ENCODE peak calls at places on chromosomes 13 and 19, in four cellular contexts. I is IMR-90, F is mesendoderm, R is H1. P is an unnamed sample.

GRCh38 chr19:6947745-6948144 is 60.4 kb downstream of the ADGRE1 start:
- DNase-seq in I (no peak), F (no peak), R (no peak), P (no peak)

GRCh38 chr13:49457221-49457620 is 13.1 kb downstream of the SETDB2 start:
- DNase-seq in I (peak; percentile 63), F (no peak), R (no peak), P (no peak)

GRCh38 chr13:46507978-46508377 is 45.0 kb upstream of the LRCH1 start:
- DNase-seq in I (no peak), F (no peak), R (no peak), P (no peak)

GRCh38 chr19:6216996-6217751 is 62.6 kb downstream of the MLLT1 start:
- DNase-seq in I (peak; percentile 13), F (peak; percentile 98), R (no peak), P (no peak)

GRCh38 chr13:43297967-43298366 is 274.6 kb downstream of the DNAJC15 start:
- DNase-seq in I (no peak), F (no peak), R (no peak), P (no peak)

GRCh38 chr19:16527971-16528521 is 14.2 kb downstream of the CHERP start:
- DNase-seq in I (no peak), F (peak; percentile 55), R (peak; percentile 70), P (peak; percentile 56)

GRCh38 chr19:3868770-3869456 is at the start of gene ZFR2:
- DNase-seq in I (no peak), F (peak; percentile 82), R (peak; percentile 91), P (peak; percentile 78)

GRCh38 chr13:106990594-106990993 is 422.7 kb upstream of the ARGLU1 start:
- DNase-seq in I (peak; percentile 43), F (no peak), R (no peak), P (no peak)

GRCh38 chr19:49475995-49476880 is 2.2 kb downstream of the FLT3LG start:
- DNase-seq in I (no peak), F (peak; percentile 93), R (peak; percentile 93), P (peak; percentile 96)

GRCh38 chr13:19587635-19588300 is 26.4 kb upstream of the TPTE2 start:
- DNase-seq in I (peak; percentile 52), F (peak; percentile 20), R (no peak), P (no peak)

GRCh38 chr13:76579701-76580100 is 306.5 kb downstream of the KCTD12 start:
- DNase-seq in I (no peak), F (no peak), R (no peak), P (no peak)

GRCh38 chr13:60351326-60351725 is 45.7 kb upstream of the TDRD3 start:
- DNase-seq in I (peak; percentile 47), F (no peak), R (no peak), P (no peak)

GRCh38 chr19:51421229-51422052 is 4.0 kb upstream of the SIGLEC10 start:
- DNase-seq in I (no peak), F (peak; percentile 1), R (no peak), P (peak; percentile 38)

GRCh38 chr13:35702316-35702715 is 225.8 kb upstream of the MAB21L1 start:
- DNase-seq in I (no peak), F (no peak), R (no peak), P (no peak)

GRCh38 chr13:59360108-59360507 is 803.6 kb downstream of the DIAPH3 start:
- DNase-seq in I (no peak), F (peak; percentile 42), R (no peak), P (no peak)

GRCh38 chr13:102651892-102652291 is 43.0 kb downstream of the METTL21C start:
- DNase-seq in I (peak; percentile 52), F (no peak), R (no peak), P (no peak)

GRCh38 chr19:34269968-34270621 is 15.7 kb downstream of the GARRE1 start:
- DNase-seq in I (peak; percentile 66), F (peak; percentile 98), R (no peak), P (peak; percentile 55)

GRCh38 chr13:109131698-109132257 is 502.4 kb downstream of the MYO16 start:
- DNase-seq in I (peak; percentile 21), F (peak; percentile 62), R (no peak), P (no peak)

GRCh38 chr19:18058208-18059009 is 28.3 kb downstream of the IL12RB1 start:
- DNase-seq in I (peak; percentile 65), F (peak; percentile 92), R (peak; percentile 92), P (peak; percentile 89)

GRCh38 chr19:3576696-3577443 is 4.1 kb downstream of the HMG20B start:
- DNase-seq in I (peak; percentile 43), F (peak; percentile 86), R (peak; percentile 93), P (peak; percentile 93)

GRCh38 chr13:30607908-30608307 is 9.8 kb upstream of the USPL1 start:
- DNase-seq in I (no peak), F (no peak), R (no peak), P (no peak)

GRCh38 chr13:113122571-113123225 is at the start of gene F10:
- DNase-seq in I (peak; percentile 75), F (peak; percentile 83), R (peak; percentile 68), P (peak; percentile 88)

GRCh38 chr19:50189326-50189725 is 14.1 kb upstream of the MYH14 start:
- DNase-seq in I (no peak), F (no peak), R (no peak), P (no peak)

GRCh38 chr19:19482785-19483625 is 32.3 kb downstream of the TSSK6 start:
- DNase-seq in I (peak; percentile 61), F (no peak), R (no peak), P (no peak)

GRCh38 chr19:55251296-55252081 is 7.3 kb downstream of the PPP6R1 start:
- DNase-seq in I (peak; percentile 16), F (no peak), R (no peak), P (no peak)

GRCh38 chr19:10603873-10604459 is 16.9 kb upstream of the AP1M2 start:
- DNase-seq in I (no peak), F (peak; percentile 42), R (no peak), P (no peak)
- H2BK5ac ChIP-seq in I (no peak overlapping the region), F (no peak overlapping the region), R (peak overlapping the region; percentile 52), P (no peak overlapping the region)

GRCh38 chr13:74647211-74647610 is 513.0 kb upstream of the KLF12 start:
- DNase-seq in I (no peak), F (no peak), R (no peak), P (no peak)

GRCh38 chr13:74641586-74641985 is 507.4 kb upstream of the KLF12 start:
- DNase-seq in I (peak; percentile 74), F (no peak), R (no peak), P (no peak)

GRCh38 chr13:74647991-74648390 is 513.8 kb upstream of the KLF12 start:
- DNase-seq in I (no peak), F (peak; percentile 57), R (no peak), P (no peak)

GRCh38 chr13:74644239-74644638 is 510.0 kb upstream of the KLF12 start:
- DNase-seq in I (peak; percentile 24), F (peak; percentile 6), R (no peak), P (no peak)
- H3K56ac ChIP-seq in I (no peak overlapping the region), F (no peak overlapping the region), R (no peak overlapping the region), P (no peak overlapping the region)

GRCh38 chr13:97944396-97945029 is 9.0 kb upstream of the IPO5 start:
- DNase-seq in I (peak; percentile 62), F (no peak), R (no peak), P (no peak)
- H2BK5ac ChIP-seq in I (peak overlapping the region; percentile 88), F (no peak overlapping the region), R (no peak overlapping the region), P (no peak overlapping the region)

GRCh38 chr13:100564444-100565223 is 24.0 kb downstream of the GGACT start:
- DNase-seq in I (no peak), F (no peak), R (no peak), P (no peak)
- H3K56ac ChIP-seq in I (no peak overlapping the region), F (no peak overlapping the region), R (no peak overlapping the region), P (no peak overlapping the region)

DNA sequence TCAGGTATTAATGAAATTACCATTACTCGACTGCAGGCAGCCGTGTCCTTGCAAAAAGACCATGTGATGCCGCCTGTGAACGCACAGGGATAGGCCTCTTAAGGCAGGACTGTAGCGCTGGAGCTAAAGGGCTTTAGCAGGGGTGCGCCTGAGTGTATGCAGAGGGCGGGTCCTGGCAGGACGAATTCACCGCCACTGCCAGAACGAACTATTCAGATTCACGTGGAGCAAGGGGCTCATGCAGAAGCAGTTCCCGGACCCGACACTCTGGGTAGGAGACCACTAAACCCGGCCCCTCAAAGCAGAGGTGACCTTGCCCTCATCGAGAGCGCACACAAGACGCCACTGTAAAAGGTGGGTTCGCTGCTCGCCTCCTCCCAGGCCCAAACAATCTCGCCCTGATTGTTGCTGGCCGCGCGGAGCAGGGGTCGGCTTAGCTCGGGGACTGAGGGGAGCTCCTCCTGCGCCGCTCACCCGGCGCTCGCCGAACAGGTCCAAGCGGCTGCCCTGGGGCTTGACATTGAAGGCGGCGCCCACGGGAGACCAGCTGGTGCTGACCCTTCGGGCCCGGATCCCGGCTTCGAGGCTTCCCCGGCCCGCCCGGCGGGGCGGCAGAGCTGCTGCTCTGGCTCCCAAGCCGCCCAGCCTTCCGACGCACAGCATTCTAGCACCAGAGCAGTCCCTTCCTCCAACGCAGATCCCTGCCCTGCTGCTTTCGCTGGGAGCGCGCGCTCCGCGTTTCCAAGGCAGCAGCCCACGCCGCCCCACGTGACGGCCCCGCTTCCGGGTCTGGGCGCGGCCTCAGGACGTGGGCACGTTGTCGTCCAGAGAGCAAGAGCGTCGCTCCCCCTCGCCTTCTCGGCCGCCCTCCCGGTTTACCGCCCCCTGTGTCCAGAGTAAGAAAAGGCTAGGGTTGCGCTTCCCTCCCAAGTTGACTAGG is at the start of gene MIPEP:
- DNase-seq in I (peak; percentile 95), F (peak; percentile 98), R (peak; percentile 92), P (peak; percentile 96)
- H2BK5ac ChIP-seq in I (peak within 1 kb of the TSS; percentile 56), F (no peak within 1 kb of the TSS), R (no peak within 1 kb of the TSS), P (no peak within 1 kb of the TSS)

GRCh38 chr13:24563087-24563486 is 50.5 kb upstream of the PARP4 start:
- DNase-seq in I (no peak), F (no peak), R (no peak), P (no peak)
- H3K56ac ChIP-seq in I (no peak overlapping the region), F (no peak overlapping the region), R (no peak overlapping the region), P (no peak overlapping the region)

GRCh38 chr19:48120505-48120904 is 9.9 kb upstream of the PLA2G4C start:
- DNase-seq in I (no peak), F (no peak), R (no peak), P (no peak)

GRCh38 chr19:48122421-48122820 is 11.8 kb upstream of the PLA2G4C start:
- DNase-seq in I (no peak), F (no peak), R (no peak), P (peak; percentile 14)

GRCh38 chr19:48123907-48124675 is 13.5 kb upstream of the PLA2G4C start:
- DNase-seq in I (peak; percentile 73), F (no peak), R (no peak), P (no peak)

GRCh38 chr19:48121066-48121465 is 10.4 kb upstream of the PLA2G4C start:
- DNase-seq in I (no peak), F (no peak), R (no peak), P (no peak)

DNA sequence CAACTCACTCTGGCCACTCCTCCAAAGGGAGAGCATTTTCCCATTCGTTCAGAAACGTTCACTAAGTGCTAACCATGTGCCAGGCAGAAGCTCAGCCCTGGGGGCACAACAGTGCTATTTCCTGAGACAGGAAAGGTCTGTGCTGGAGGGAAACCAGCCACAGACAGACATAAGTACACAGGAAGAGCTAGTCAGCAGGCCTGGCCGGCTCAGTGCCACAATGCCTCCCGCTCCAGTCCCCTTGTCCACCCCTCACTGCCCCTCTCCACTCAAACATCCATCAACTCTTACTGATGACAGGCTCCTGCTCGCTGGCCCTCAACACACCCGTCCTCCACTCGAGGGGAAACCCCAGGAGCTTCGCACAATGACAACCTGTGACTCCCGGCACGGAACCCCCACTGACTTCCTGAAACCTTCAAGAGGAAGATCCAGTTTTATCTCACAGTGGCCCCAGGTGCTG is 11.3 kb upstream of the PLA2G4C start:
- DNase-seq in I (no peak), F (no peak), R (no peak), P (no peak)
- H2BK5ac ChIP-seq in I (no peak overlapping the region), F (no peak overlapping the region), R (no peak overlapping the region), P (no peak overlapping the region)

P was measured in H9.